ENCODE peak calls at places on chromosomes 11 and 22, in nine cellular contexts. P is ovary; S is effector CD4-positive, alpha-beta T cell; T is GM10248; I is dorsolateral prefrontal cortex; J is ELF-1; D is stimulated activated effector memory CD8-positive, alpha-beta T cell treated with anti-CD3 and anti-CD28 coated beads, Interleukin-12 subunit alpha, Interleukin-12 subunit beta, amount 100 ng/mL, for 72 hours; L is hypothalamus; Z is stimulated activated CD4-positive, alpha-beta T cell treated with anti-CD3 and anti-CD28 coated beads, Interleukin-4, amount 100 ng/mL, for 48 hours. K is an unnamed sample.
A peak's percentile ranks its signal among the peaks of the same experiment; 100 is the strongest.

GRCh38 chr22:26134654-26135330 is 34.5 kb upstream of the SEZ6L start:
- DNase-seq in P (no peak), S (no peak), T (no peak), I (no peak), J (peak; percentile 5), D (no peak), L (no peak), Z (no peak), K (no peak)

GRCh38 chr11:46560300-46561025 is 33.4 kb downstream of the AMBRA1 start:
- DNase-seq in P (no peak), S (no peak), T (peak; percentile 47), I (no peak), J (no peak), D (no peak), L (no peak), Z (no peak), K (no peak)

GRCh38 chr11:9565822-9566560 is 7.5 kb upstream of the WEE1 start:
- DNase-seq in P (peak; percentile 56), S (peak; percentile 28), T (peak; percentile 72), I (no peak), J (peak; percentile 95), D (peak; percentile 77), L (no peak), Z (peak; percentile 50), K (peak; percentile 98)

GRCh38 chr22:46605117-46605516 is 15.1 kb upstream of the GRAMD4 start:
- DNase-seq in P (no peak), S (no peak), T (no peak), I (no peak), J (no peak), D (no peak), L (no peak), Z (no peak), K (no peak)

GRCh38 chr11:10058356-10058755 is 235.7 kb downstream of the SBF2 start:
- DNase-seq in P (no peak), S (no peak), T (no peak), I (no peak), J (no peak), D (no peak), L (no peak), Z (no peak), K (no peak)

GRCh38 chr22:42754658-42755057 is 34.0 kb upstream of the A4GALT start:
- DNase-seq in P (no peak), S (no peak), T (no peak), I (no peak), J (no peak), D (no peak), L (no peak), Z (no peak), K (no peak)

GRCh38 chr11:22730319-22730718 is 63.9 kb downstream of the GAS2 start:
- DNase-seq in P (no peak), S (no peak), T (no peak), I (no peak), J (no peak), D (no peak), L (no peak), Z (no peak), K (no peak)

GRCh38 chr11:113591122-113591521 is 115.0 kb downstream of the TMPRSS5 start:
- DNase-seq in P (no peak), S (no peak), T (no peak), I (no peak), J (peak; percentile 84), D (no peak), L (no peak), Z (no peak), K (peak; percentile 95)

GRCh38 chr22:44928064-44928463 is 81.7 kb downstream of the PHF21B start:
- DNase-seq in P (no peak), S (no peak), T (no peak), I (no peak), J (no peak), D (no peak), L (no peak), Z (no peak), K (no peak)

K was measured in islet precursor cell.